ENCODE peak calls at places on chromosomes 5 and 9, in eight cellular contexts. Y is HCT116; J is vagina; Q is IMR-90; P is sigmoid colon; G is esophagus squamous epithelium; Z is fibroblast of lung; M is CD4-positive, CD25-positive, alpha-beta regulatory T cell. C is an unnamed sample. For H3K36me3 and H3K9me3, the result is how much of the 10 kb centered on the place peaks cover.

GRCh38 chr9:27189426-27189825 is 80.4 kb downstream of the TEK start:
- DNase-seq in Z (no peak), Q (no peak), M (no peak), Y (no peak), J (no peak), P (no peak), G (no peak), C (no peak)

GRCh38 chr5:137743031-137743640 is 7.2 kb upstream of the KLHL3 start:
- DNase-seq in G (no peak), J (no peak), Y (peak), P (peak), M (peak), Q (peak), Z (peak), C (peak)

GRCh38 chr5:154368041-154368800 is 77.6 kb upstream of the SAP30L start:
- DNase-seq in Z (peak), P (peak), G (no peak), Y (peak), J (no peak), Q (peak), M (no peak), C (peak)

GRCh38 chr9:120592210-120592609 is 12.2 kb upstream of the CDK5RAP2 start:
- DNase-seq in Y (no peak), P (no peak), G (no peak), Q (no peak), J (no peak), M (no peak), Z (no peak), C (no peak)

GRCh38 chr5:151249280-151249679 is 3.7 kb upstream of the GM2A start:
- DNase-seq in P (no peak), Y (no peak), Z (no peak), Q (no peak), G (no peak), M (no peak), J (no peak), C (no peak)

GRCh38 chr5:149930060-149930753 is 14.4 kb downstream of the PDE6A start:
- DNase-seq in G (no peak), Y (no peak), Z (peak), Q (no peak), P (no peak), M (no peak), J (no peak), C (no peak)

GRCh38 chr5:125409496-125410351 is 663.3 kb upstream of the ZNF608 start:
- DNase-seq in J (no peak), Y (no peak), M (no peak), G (no peak), Q (peak), Z (peak), P (no peak), C (peak)

GRCh38 chr5:147344861-147345260 is 110.0 kb downstream of the STK32A start:
- DNase-seq in Z (no peak), P (no peak), M (no peak), Y (no peak), J (no peak), Q (no peak), G (no peak), C (no peak)

GRCh38 chr9:97759611-97760288 is 62.6 kb upstream of the XPA start:
- DNase-seq in G (no peak), J (no peak), Z (no peak), M (no peak), Y (no peak), Q (no peak), P (no peak), C (peak)

GRCh38 chr5:139709587-139710369 is 61.6 kb downstream of the CXXC5 start:
- DNase-seq in P (no peak), Q (no peak), Y (no peak), M (no peak), G (no peak), Z (no peak), J (no peak), C (no peak)

GRCh38 chr9:85960688-85961093 is 19.7 kb downstream of the NAA35 start:
- DNase-seq in Q (peak), G (no peak), M (no peak), Z (peak), J (no peak), P (no peak), Y (no peak), C (peak)
- H3K36me3 ChIP-seq in Q (under half), G (half or more), M (under half), Z (under half), J (under half), P (under half), Y (under half), C (under half)

DNA sequence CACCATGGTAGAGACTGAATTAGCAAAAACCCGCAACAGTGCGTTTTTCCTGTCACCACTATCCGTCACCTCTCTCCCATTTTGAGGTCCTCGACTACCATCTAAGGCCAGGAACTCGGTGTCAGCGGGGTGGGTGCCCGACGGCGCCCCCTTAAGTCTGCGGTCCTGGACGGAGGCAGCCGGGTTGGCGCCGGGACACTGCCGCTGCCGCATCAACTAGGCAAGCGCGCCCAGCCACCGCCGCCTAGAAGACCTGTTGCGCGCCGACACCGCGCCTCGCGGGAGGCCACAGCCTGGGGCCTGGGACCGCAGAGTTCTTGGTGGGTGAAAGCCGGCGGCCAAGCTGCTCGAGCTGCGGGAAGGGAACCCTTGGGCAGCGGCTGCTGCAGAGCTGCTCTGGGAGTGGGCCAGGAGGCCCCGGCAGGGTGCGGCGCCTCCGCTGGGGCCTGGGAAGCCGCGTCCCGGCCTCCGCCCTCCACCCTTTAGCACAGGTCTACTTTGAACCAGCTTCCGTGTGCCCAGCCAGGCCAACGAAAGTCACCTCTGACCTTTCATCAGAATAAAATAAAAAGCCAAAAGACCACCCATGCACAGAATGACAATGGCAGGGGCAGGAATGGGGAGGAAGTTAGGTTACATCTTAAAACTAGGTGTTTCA is 3.5 kb downstream of the FOXB2 start:
- DNase-seq in Z (no peak), Y (no peak), Q (no peak), M (no peak), P (no peak), J (no peak), G (no peak), C (no peak)
- H3K9me3 ChIP-seq in Z (under half), Y (under half), Q (under half), M (under half), P (under half), J (under half), G (under half), C (under half)

GRCh38 chr9:33129886-33130284 is 37.3 kb downstream of the B4GALT1 start:
- DNase-seq in M (no peak), G (no peak), P (peak), Y (no peak), Q (no peak), Z (no peak), J (no peak), C (no peak)

GRCh38 chr9:33129251-33129885 is 37.8 kb downstream of the B4GALT1 start:
- DNase-seq in Q (no peak), G (no peak), Z (no peak), M (no peak), Y (no peak), J (no peak), P (peak), C (no peak)

GRCh38 chr9:33130961-33131360 is 36.2 kb downstream of the B4GALT1 start:
- DNase-seq in G (no peak), Z (no peak), Q (no peak), Y (no peak), J (no peak), M (no peak), P (peak), C (no peak)

GRCh38 chr9:33131505-33132248 is 35.5 kb downstream of the B4GALT1 start:
- DNase-seq in P (no peak), J (no peak), G (no peak), Z (no peak), Y (no peak), Q (no peak), M (no peak), C (no peak)

DNA sequence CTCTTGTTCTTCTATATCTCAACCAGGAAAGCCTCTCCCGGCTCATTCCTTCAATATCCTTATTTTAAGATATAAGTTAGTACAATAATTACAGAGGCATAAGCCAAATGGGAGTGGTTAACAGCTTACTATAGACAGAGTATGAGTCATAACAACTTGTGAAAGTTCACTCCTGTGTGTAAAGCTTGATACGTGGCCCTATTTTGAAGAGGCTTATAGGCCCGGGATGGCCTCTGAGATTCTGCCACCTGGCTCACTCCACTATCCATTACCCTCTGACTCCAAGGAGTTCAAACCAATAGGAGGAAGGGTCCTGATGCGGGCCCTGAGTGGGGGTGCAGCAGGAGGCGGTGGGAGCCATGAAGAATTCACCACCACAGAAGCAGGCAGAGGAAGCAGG is 36.6 kb downstream of the B4GALT1 start:
- DNase-seq in Y (no peak), Z (peak), P (peak), Q (peak), M (no peak), J (no peak), G (no peak), C (peak)
- H3K36me3 ChIP-seq in Y (under half), Z (under half), P (under half), Q (under half), M (half or more), J (under half), G (half or more), C (half or more)

GRCh38 chr5:140767444-140767843 is 18.5 kb upstream of the PCDHA1 start:
- DNase-seq in Q (no peak), P (no peak), M (no peak), J (no peak), G (no peak), Y (no peak), Z (no peak), C (no peak)
- H3K9me3 ChIP-seq in Q (under half), P (half or more), M (half or more), J (half or more), G (half or more), Y (under half), Z (under half), C (half or more)

GRCh38 chr5:65611524-65611923 is 12.6 kb downstream of the TRIM23 start:
- DNase-seq in Q (peak), Y (no peak), G (no peak), P (no peak), J (no peak), M (no peak), Z (no peak), C (no peak)
- H3K36me3 ChIP-seq in Q (under half), Y (under half), G (half or more), P (under half), J (half or more), M (half or more), Z (under half), C (half or more)

DNA sequence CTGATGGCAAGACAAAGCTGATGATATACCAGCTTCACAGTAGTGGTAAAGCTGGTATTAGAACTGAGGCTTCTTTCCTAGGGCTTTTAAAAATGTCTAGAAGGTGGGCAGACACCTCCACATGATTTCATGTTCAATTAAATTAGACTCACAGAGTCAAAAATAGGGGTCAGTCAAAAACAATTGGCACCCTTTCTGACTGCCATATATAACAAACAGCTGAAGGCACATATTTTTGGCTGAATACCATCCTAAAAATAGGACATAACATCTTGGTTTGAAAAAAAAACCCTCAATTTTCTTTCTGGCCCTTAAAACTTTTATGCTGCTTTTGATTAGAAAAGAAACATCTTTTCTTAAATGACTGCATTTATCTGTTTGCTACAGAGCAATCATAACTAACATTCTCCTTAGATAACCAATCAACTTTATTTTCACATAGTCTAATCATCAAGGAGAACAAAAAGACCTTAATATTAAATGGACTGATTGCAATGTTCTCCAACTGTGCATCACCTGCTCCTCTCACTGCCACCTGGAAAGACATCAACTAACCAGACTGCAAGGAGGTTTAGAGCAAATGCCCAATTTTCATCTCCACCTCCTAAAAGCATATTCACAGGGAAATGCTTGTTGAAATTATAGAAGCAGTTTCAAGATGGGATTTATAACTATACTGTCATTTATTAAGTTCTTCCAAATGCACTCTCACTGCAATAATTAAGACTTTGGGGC is 3.2 kb downstream of the SGTB start:
- DNase-seq in Q (no peak), J (no peak), Z (no peak), Y (no peak), G (no peak), P (no peak), M (no peak), C (no peak)
- H3K9me3 ChIP-seq in Q (under half), J (under half), Z (under half), Y (under half), G (under half), P (under half), M (under half), C (under half)

GRCh38 chr5:132890817-132891216 is 17.3 kb downstream of the LEAP2 start:
- DNase-seq in Q (no peak), Z (no peak), J (no peak), G (no peak), Y (no peak), P (no peak), M (no peak), C (no peak)
- H3K36me3 ChIP-seq in Q (under half), Z (under half), J (half or more), G (half or more), Y (under half), P (under half), M (half or more), C (half or more)

GRCh38 chr5:109399092-109399759 is 10.5 kb downstream of the PJA2 start:
- DNase-seq in M (no peak), Y (no peak), Z (peak), Q (peak), G (no peak), P (no peak), J (no peak), C (no peak)
- H3K9me3 ChIP-seq in M (under half), Y (under half), Z (under half), Q (under half), G (under half), P (under half), J (under half), C (under half)

GRCh38 chr5:177458122-177458681 is 11.6 kb downstream of the PRR7 start:
- DNase-seq in Z (no peak), J (no peak), Y (no peak), M (no peak), P (peak), G (no peak), Q (no peak), C (no peak)
- H3K36me3 ChIP-seq in Z (under half), J (under half), Y (under half), M (under half), P (under half), G (under half), Q (half or more), C (under half)

C was measured in adipocyte.